ENCODE peak calls at places on chromosome 18, in nine cellular contexts. Z, J, G, T, Q, X, H, B and E are unnamed samples.

GRCh38 chr18:24189007-24189528 is 50.2 kb downstream of the CABYR start:
- DNase-seq in Z (no peak), J (no peak), G (no peak), T (no peak), Q (peak; percentile 18), X (no peak), H (no peak), B (no peak), E (no peak)

GRCh38 chr18:74476154-74476553 is 19.0 kb upstream of the DIPK1C start:
- DNase-seq in Z (no peak), J (peak; percentile 51), G (no peak), T (no peak), Q (peak; percentile 35), X (no peak), H (no peak), B (no peak), E (no peak)

GRCh38 chr18:57915241-57915640 is 112.1 kb upstream of the ATP8B1 start:
- DNase-seq in Z (no peak), J (no peak), G (no peak), T (no peak), Q (no peak), X (no peak), H (no peak), B (no peak), E (no peak)

GRCh38 chr18:61502472-61502871 is 169.2 kb downstream of the CDH20 start:
- DNase-seq in Z (no peak), J (peak; percentile 63), G (peak; percentile 43), T (peak; percentile 31), Q (peak; percentile 78), X (peak; percentile 1), H (no peak), B (peak; percentile 29), E (no peak)

GRCh38 chr18:34098109-34098508 is 126.6 kb downstream of the NOL4 start:
- DNase-seq in Z (no peak), J (peak; percentile 5), G (no peak), T (no peak), Q (no peak), X (no peak), H (no peak), B (no peak), E (no peak)

GRCh38 chr18:41767960-41768359 is 187.1 kb upstream of the PIK3C3 start:
- DNase-seq in Z (no peak), J (peak; percentile 63), G (peak; percentile 27), T (no peak), Q (peak; percentile 51), X (no peak), H (no peak), B (no peak), E (no peak)

GRCh38 chr18:73551211-73551610 is 596.4 kb downstream of the FBXO15 start:
- DNase-seq in Z (no peak), J (peak; percentile 12), G (no peak), T (no peak), Q (no peak), X (no peak), H (no peak), B (no peak), E (no peak)

GRCh38 chr18:14919666-14920065 is 171.7 kb downstream of the ANKRD30B start:
- DNase-seq in Z (peak; percentile 37), J (no peak), G (no peak), T (peak; percentile 74), Q (no peak), X (no peak), H (no peak), B (no peak), E (no peak)

GRCh38 chr18:11488175-11488574 is 121.2 kb upstream of the SLC35G4 start:
- DNase-seq in Z (no peak), J (no peak), G (no peak), T (no peak), Q (peak; percentile 30), X (no peak), H (no peak), B (no peak), E (no peak)

GRCh38 chr18:35441857-35442595 is 55.7 kb downstream of the INO80C start:
- DNase-seq in Z (no peak), J (no peak), G (no peak), T (no peak), Q (peak; percentile 8), X (no peak), H (no peak), B (no peak), E (no peak)

GRCh38 chr18:62625019-62625418 is 90.3 kb upstream of the PHLPP1 start:
- DNase-seq in Z (peak; percentile 32), J (no peak), G (no peak), T (no peak), Q (peak; percentile 73), X (no peak), H (no peak), B (no peak), E (no peak)

GRCh38 chr18:36031903-36032302 is 35.5 kb downstream of the RPRD1A start:
- DNase-seq in Z (no peak), J (no peak), G (no peak), T (no peak), Q (no peak), X (no peak), H (no peak), B (no peak), E (no peak)

GRCh38 chr18:35041752-35042379 is 653 bp downstream of the MAPRE2 start:
- DNase-seq in Z (no peak), J (no peak), G (no peak), T (peak; percentile 35), Q (peak; percentile 32), X (no peak), H (no peak), B (no peak), E (no peak)

GRCh38 chr18:79611040-79611681 is 68.4 kb upstream of the CTDP1 start:
- DNase-seq in Z (peak; percentile 73), J (peak; percentile 98), G (no peak), T (no peak), Q (peak; percentile 92), X (peak; percentile 35), H (peak; percentile 40), B (no peak), E (no peak)

GRCh38 chr18:36130039-36130831 is 536 bp downstream of the ELP2 start:
- DNase-seq in Z (no peak), J (no peak), G (no peak), T (no peak), Q (peak; percentile 23), X (no peak), H (no peak), B (no peak), E (no peak)

GRCh38 chr18:59094569-59094968 is 45.1 kb upstream of the SEC11C start:
- DNase-seq in Z (no peak), J (no peak), G (no peak), T (no peak), Q (no peak), X (no peak), H (no peak), B (no peak), E (no peak)
- H3K4me3 ChIP-seq in Z (no peak overlapping the region), J (no peak overlapping the region), G (no peak overlapping the region), T (no peak overlapping the region), Q (no peak overlapping the region), X (no peak overlapping the region), H (no peak overlapping the region), B (no peak overlapping the region), E (no peak overlapping the region)

DNA sequence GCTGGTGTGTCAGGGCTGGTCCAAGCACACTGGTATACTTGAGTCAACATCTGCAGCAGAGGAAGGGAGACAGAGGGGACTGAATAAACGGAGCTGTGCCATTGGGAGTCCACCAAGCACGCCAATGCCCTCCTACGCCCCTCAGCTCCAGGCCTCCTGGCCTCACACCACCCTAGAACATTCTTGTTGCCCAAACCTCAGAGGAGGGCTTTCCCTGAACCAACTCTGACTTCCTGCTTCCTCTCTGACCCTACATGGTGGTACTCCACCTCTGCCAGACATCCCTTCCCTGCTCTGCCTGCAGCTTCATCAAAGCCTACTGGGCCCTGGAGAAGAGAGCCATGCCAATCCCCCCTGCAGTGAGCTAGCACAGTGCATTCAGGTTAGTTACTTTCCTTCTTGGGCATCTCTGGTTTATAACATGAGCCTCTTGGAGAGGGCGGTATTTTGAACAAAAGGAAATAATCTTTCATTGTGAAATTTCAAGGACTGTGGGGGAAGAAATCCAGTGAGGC is 54.4 kb downstream of the ZBTB7C start:
- DNase-seq in Z (peak; percentile 44), J (no peak), G (no peak), T (no peak), Q (no peak), X (no peak), H (no peak), B (no peak), E (no peak)
- H3K4me3 ChIP-seq in Z (no peak overlapping the region), J (no peak overlapping the region), G (no peak overlapping the region), T (no peak overlapping the region), Q (no peak overlapping the region), X (no peak overlapping the region), H (no peak overlapping the region), B (no peak overlapping the region), E (no peak overlapping the region)

GRCh38 chr18:54945726-54946125 is 13.5 kb downstream of the CCDC68 start:
- DNase-seq in Z (no peak), J (no peak), G (no peak), T (no peak), Q (no peak), X (no peak), H (no peak), B (no peak), E (no peak)
- H3K4me3 ChIP-seq in Z (peak overlapping the region; percentile 48), J (no peak overlapping the region), G (no peak overlapping the region), T (no peak overlapping the region), Q (peak overlapping the region; percentile 51), X (no peak overlapping the region), H (peak overlapping the region; percentile 19), B (no peak overlapping the region), E (peak overlapping the region; percentile 17)

DNA sequence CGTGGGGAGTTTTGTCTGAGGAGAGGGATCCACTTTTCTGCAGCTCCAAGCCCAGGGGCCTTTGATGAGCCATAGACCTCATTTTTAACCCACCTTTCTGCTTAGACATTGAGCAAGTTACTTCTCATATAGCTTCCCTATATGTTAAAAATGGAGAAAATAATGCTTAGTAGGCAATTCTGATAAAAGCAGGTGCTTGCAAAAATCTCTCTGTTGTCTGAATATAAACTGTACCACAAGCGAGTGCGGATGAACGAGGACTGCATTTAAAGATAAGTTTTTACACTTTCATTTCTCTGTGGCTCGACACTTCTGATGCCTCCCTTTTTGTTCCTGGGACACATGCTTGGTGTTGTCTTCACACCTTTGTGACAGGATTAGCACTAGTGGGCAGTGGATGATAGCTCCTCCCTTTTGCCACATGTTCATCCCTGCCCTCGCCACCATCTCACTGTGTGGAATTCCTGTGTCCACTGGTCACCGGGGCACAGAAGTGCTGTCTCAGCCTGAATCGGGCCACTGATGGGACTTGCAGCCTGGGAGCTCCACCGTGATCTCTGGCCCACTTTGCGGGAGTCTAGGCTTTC is 1.6 kb downstream of the TYMS start:
- DNase-seq in Z (no peak), J (no peak), G (no peak), T (no peak), Q (no peak), X (no peak), H (no peak), B (no peak), E (no peak)
- H3K4me3 ChIP-seq in Z (no peak overlapping the region), J (peak overlapping the region; percentile 91), G (no peak overlapping the region), T (peak overlapping the region; percentile 94), Q (peak overlapping the region; percentile 79), X (peak overlapping the region; percentile 62), H (no peak overlapping the region), B (peak overlapping the region; percentile 87), E (no peak overlapping the region)